ENCODE peak calls at places on chromosome 10, in five cellular contexts. P, H, N, W and I are unnamed samples. For H3K4me1, the result is how much of the 10 kb centered on the place peaks cover.

GRCh38 chr10:117246997-117247667 is 6.2 kb downstream of the SLC18A2 start:
- DNase-seq in P (no peak), H (no peak), N (no peak), W (no peak), I (no peak)

GRCh38 chr10:63760708-63761047 is 239.5 kb downstream of the REEP3 start:
- DNase-seq in P (no peak), H (no peak), N (no peak), W (no peak), I (no peak)

GRCh38 chr10:61047011-61047410 is 103.0 kb upstream of the RHOBTB1 start:
- DNase-seq in P (no peak), H (no peak), N (no peak), W (no peak), I (no peak)

GRCh38 chr10:15265076-15265475 is 96.6 kb upstream of the NMT2 start:
- DNase-seq in P (no peak), H (no peak), N (no peak), W (no peak), I (peak)

GRCh38 chr10:91185239-91185875 is 35.1 kb upstream of the PCGF5 start:
- DNase-seq in P (peak), H (no peak), N (no peak), W (no peak), I (no peak)

GRCh38 chr10:126115861-126116260 is 219.5 kb downstream of the FANK1 start:
- DNase-seq in P (no peak), H (no peak), N (no peak), W (no peak), I (no peak)

GRCh38 chr10:84826704-84827103 is 498.3 kb downstream of the CCSER2 start:
- DNase-seq in P (peak), H (no peak), N (no peak), W (no peak), I (no peak)

GRCh38 chr10:83373659-83374058 is 765.6 kb upstream of the GHITM start:
- DNase-seq in P (peak), H (no peak), N (no peak), W (peak), I (no peak)

GRCh38 chr10:30897547-30897946 is 134.1 kb downstream of the ZNF438 start:
- DNase-seq in P (no peak), H (no peak), N (no peak), W (no peak), I (no peak)

GRCh38 chr10:5550250-5550545 is 25.4 kb downstream of the CALML3 start:
- DNase-seq in P (no peak), H (no peak), N (peak), W (no peak), I (no peak)

GRCh38 chr10:62527019-62527827 is 153.1 kb downstream of the ZNF365 start:
- DNase-seq in P (no peak), H (no peak), N (no peak), W (peak), I (peak)

GRCh38 chr10:15457382-15457781 is 86.3 kb upstream of the FAM171A1 start:
- DNase-seq in P (peak), H (no peak), N (no peak), W (no peak), I (no peak)

GRCh38 chr10:69403519-69403918 is 13.2 kb downstream of the TACR2 start:
- DNase-seq in P (no peak), H (no peak), N (no peak), W (no peak), I (no peak)

GRCh38 chr10:122112625-122113160 is 123.7 kb downstream of the TACC2 start:
- DNase-seq in P (peak), H (peak), N (peak), W (peak), I (peak)

GRCh38 chr10:3624367-3624766 is 160.6 kb downstream of the KLF6 start:
- DNase-seq in P (peak), H (no peak), N (no peak), W (no peak), I (no peak)

GRCh38 chr10:21166557-21167287 is 269.6 kb upstream of the NEBL start:
- DNase-seq in P (no peak), H (peak), N (no peak), W (no peak), I (peak)

GRCh38 chr10:69629897-69630650 is at the start of gene FAM241B:
- DNase-seq in P (peak), H (peak), N (peak), W (peak), I (peak)

GRCh38 chr10:116287906-116288501 is 15.0 kb upstream of the GFRA1 start:
- DNase-seq in P (peak), H (peak), N (no peak), W (peak), I (peak)

GRCh38 chr10:47404446-47404845 is 20.4 kb upstream of the ZNF488 start:
- DNase-seq in P (peak), H (no peak), N (no peak), W (no peak), I (no peak)

GRCh38 chr10:47406870-47407648 is 23.0 kb upstream of the ZNF488 start:
- DNase-seq in P (peak), H (peak), N (no peak), W (no peak), I (no peak)

GRCh38 chr10:47406548-47406869 is 22.4 kb upstream of the ZNF488 start:
- DNase-seq in P (no peak), H (no peak), N (no peak), W (no peak), I (no peak)

GRCh38 chr10:47404937-47405336 is 20.8 kb upstream of the ZNF488 start:
- DNase-seq in P (no peak), H (no peak), N (no peak), W (no peak), I (no peak)

DNA sequence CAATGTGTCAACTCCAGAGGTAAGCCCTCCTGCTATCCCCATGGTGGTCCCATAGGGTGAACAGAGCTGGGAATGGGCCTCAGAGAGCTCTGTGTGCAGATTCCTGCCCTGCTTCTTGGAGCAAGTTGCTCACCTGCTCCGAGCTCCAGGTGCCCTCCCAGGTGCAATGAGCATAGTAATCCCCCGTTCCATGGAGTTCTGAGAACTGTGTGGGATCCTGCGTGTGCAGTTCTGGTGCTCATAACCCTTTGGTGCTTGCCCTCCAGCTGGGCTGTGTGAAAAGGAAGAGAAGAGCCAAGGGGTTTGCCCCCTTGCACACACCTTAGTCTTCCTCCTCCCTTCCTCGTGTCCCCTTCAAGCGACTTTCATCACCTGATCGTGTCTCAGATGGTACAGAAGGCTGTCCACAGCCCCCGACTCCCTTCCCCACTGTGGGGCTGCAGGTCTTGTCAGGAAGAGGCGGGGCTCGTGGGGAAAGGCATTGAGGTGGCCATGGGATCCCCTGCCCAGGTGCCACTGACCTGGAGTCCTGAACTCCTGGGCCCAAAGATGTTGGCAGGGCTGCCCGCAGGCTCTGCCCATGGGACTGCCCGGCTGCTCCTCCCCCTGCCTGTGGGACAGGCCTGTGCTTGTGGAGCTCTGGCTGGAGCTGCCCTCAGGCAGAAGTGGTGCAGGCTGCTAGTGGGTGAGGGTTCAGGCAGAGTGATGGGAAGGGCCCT is 21.9 kb upstream of the ZNF488 start:
- DNase-seq in P (no peak), H (no peak), N (no peak), W (no peak), I (peak)
- H3K4me1 ChIP-seq in P (under half), H (under half), N (under half), W (under half), I (under half)

DNA sequence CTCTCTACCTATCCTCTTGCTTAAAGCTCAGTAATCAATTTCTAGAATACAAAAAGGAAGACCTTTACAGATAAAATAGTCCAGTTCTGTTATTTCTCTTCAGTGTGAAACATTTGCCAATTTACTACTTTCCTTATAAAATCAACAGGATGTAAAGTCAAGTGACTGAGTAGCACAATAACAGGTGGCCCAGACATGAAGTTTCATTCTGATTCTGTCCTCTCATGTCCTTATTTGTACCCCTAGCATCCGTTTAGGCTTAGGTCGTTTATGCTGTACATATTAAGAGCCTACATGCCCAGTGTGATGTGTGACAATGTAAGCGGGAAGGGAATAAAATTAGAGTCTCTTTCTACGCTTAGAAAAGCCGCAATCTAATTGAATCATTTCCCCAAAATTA is 29.2 kb downstream of the EPC1 start:
- DNase-seq in P (no peak), H (no peak), N (no peak), W (no peak), I (no peak)
- H3K4me1 ChIP-seq in P (under half), H (under half), N (half or more), W (under half), I (under half)

DNA sequence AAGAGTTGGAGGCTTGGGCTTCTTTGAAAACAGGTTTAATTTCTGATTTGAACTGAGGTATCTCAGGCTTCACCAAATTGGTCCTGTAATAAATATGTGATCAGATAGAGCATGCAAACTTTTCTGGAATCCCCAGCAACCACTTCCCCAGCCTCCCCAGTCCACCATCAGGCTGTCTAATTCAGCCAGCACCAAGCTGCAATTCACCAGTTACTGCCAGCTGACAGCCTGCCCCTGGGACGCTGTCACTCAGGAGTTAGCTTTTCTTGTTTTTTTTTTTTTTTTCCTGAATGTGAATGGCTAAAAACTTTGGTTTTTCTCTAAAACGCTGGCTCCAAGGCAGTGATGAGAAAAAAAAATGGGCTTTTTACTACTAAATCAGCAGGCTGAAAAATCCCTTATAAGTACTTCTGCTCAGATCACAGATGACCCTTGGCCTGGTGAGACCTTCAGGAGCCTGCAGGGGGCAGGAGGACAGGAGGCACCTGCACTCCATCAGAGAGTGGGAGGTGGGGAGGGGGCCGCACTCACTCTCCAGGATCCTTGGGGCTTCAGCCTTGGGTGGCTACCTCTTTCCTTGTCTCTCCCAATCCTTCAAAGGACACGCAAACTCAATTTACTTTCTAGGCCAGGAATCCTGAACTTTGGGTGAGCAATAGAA is 349.4 kb downstream of the GATA3 start:
- DNase-seq in P (peak), H (no peak), N (no peak), W (no peak), I (no peak)
- H3K4me1 ChIP-seq in P (under half), H (under half), N (under half), W (under half), I (under half)

DNA sequence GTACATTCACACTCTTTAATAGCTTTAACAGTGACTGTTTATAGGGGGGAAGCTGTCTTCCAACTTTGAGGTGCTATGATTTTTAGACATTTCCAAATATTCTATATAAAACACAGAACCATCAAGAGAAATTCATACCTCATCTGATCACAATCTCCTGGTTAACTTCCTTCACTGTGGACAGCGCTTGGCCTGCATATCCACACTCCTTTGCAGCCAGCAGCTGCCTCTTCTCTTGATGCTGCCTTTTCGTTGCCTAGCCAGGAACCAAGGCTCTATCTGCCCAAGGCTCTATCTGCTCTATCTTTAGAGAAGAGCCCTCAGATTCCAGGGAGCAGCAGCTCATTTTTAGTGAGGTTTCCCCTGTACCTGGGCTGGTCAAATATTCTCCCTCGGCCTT is 252.0 kb downstream of the PTEN start:
- DNase-seq in P (no peak), H (no peak), N (no peak), W (no peak), I (no peak)
- H3K4me1 ChIP-seq in P (under half), H (under half), N (under half), W (under half), I (under half)